ENCODE peak calls at places on chromosomes 12 and 14, in four cellular contexts. S, K, P and Q are unnamed samples.

GRCh38 chr14:103257211-103257962 is 76.7 kb upstream of the EIF5 start:
- DNase-seq in S (peak), K (no peak), P (peak), Q (peak)

GRCh38 chr12:77865178-77865577 is 34.5 kb downstream of the NAV3 start:
- DNase-seq in S (no peak), K (no peak), P (no peak), Q (no peak)

GRCh38 chr12:67541625-67541991 is 106.9 kb upstream of the DYRK2 start:
- DNase-seq in S (no peak), K (peak), P (no peak), Q (no peak)

GRCh38 chr12:41709463-41710285 is 435.0 kb downstream of the GXYLT1 start:
- DNase-seq in S (peak), K (no peak), P (no peak), Q (no peak)

GRCh38 chr14:44895716-44896115 is 66.0 kb downstream of the KLHL28 start:
- DNase-seq in S (peak), K (no peak), P (peak), Q (peak)

GRCh38 chr12:1474059-1474537 is 120.3 kb downstream of the FBXL14 start:
- DNase-seq in S (peak), K (no peak), P (peak), Q (peak)

GRCh38 chr12:43312991-43313505 is 239.0 kb downstream of the ADAMTS20 start:
- DNase-seq in S (no peak), K (no peak), P (no peak), Q (no peak)

GRCh38 chr14:72913809-72914208 is 12.5 kb upstream of the DCAF4 start:
- DNase-seq in S (no peak), K (no peak), P (no peak), Q (no peak)

GRCh38 chr12:51678086-51678724 is 87.2 kb downstream of the SCN8A start:
- DNase-seq in S (peak), K (peak), P (peak), Q (peak)

GRCh38 chr14:24408764-24409163 is 10.0 kb downstream of the NYNRIN start:
- DNase-seq in S (no peak), K (no peak), P (no peak), Q (no peak)

GRCh38 chr14:23494223-23494622 is 24.7 kb downstream of the NGDN start:
- DNase-seq in S (no peak), K (no peak), P (peak), Q (peak)

GRCh38 chr14:59406454-59407245 is 58.5 kb downstream of the GPR135 start:
- DNase-seq in S (peak), K (no peak), P (no peak), Q (peak)

GRCh38 chr14:69667938-69668336 is 56.5 kb downstream of the SUSD6 start:
- DNase-seq in S (no peak), K (no peak), P (no peak), Q (no peak)
- H3K4me3 ChIP-seq in S (no peak), K (no peak), P (no peak), Q (no peak)

GRCh38 chr14:101150010-101150409 is 246.5 kb upstream of the RTL1 start:
- DNase-seq in S (no peak), K (no peak), P (no peak), Q (no peak)
- H3K4me3 ChIP-seq in S (no peak), K (no peak), P (no peak), Q (no peak)

GRCh38 chr14:91140672-91141071 is 26.8 kb downstream of the DGLUCY start:
- DNase-seq in S (peak), K (peak), P (peak), Q (peak)

GRCh38 chr14:91139776-91140175 is 25.9 kb downstream of the DGLUCY start:
- DNase-seq in S (no peak), K (no peak), P (no peak), Q (no peak)

GRCh38 chr14:91142214-91142668 is 28.4 kb downstream of the DGLUCY start:
- DNase-seq in S (no peak), K (no peak), P (no peak), Q (no peak)

GRCh38 chr14:91135039-91135438 is 21.2 kb downstream of the DGLUCY start:
- DNase-seq in S (peak), K (no peak), P (peak), Q (no peak)

GRCh38 chr14:91138511-91139359 is 24.9 kb downstream of the DGLUCY start:
- DNase-seq in S (peak), K (no peak), P (peak), Q (peak)
- H3K4me3 ChIP-seq in S (no peak), K (no peak), P (no peak), Q (no peak)

GRCh38 chr12:116026768-116027550 is 250.5 kb downstream of the MED13L start:
- DNase-seq in S (no peak), K (no peak), P (no peak), Q (no peak)
- H3K4me3 ChIP-seq in S (no peak), K (no peak), P (no peak), Q (no peak)

GRCh38 chr12:88127855-88128254 is 14.0 kb downstream of the CEP290 start:
- DNase-seq in S (no peak), K (no peak), P (no peak), Q (no peak)
- H3K4me3 ChIP-seq in S (no peak), K (no peak), P (no peak), Q (no peak)

GRCh38 chr12:44502681-44503080 is 373.4 kb downstream of the NELL2 start:
- DNase-seq in S (no peak), K (no peak), P (no peak), Q (no peak)
- H3K4me3 ChIP-seq in S (no peak), K (no peak), P (no peak), Q (no peak)

GRCh38 chr12:6432991-6433390 is 11.8 kb upstream of the CD27 start:
- DNase-seq in S (no peak), K (no peak), P (no peak), Q (no peak)
- H3K4me3 ChIP-seq in S (no peak), K (no peak), P (no peak), Q (no peak)

GRCh38 chr12:132153501-132154340 is 9.5 kb downstream of the NOC4L start:
- DNase-seq in S (peak), K (peak), P (peak), Q (peak)
- H3K4me3 ChIP-seq in S (no peak), K (peak), P (no peak), Q (no peak)

GRCh38 chr14:31229638-31230229 is 22.1 kb upstream of the HECTD1 start:
- DNase-seq in S (peak), K (peak), P (peak), Q (peak)
- H3K4me3 ChIP-seq in S (no peak), K (peak), P (peak), Q (peak)

GRCh38 chr12:58919271-58920101 is 818 bp downstream of the LRIG3 start:
- DNase-seq in S (peak), K (no peak), P (peak), Q (peak)

GRCh38 chr12:58922849-58923248 is 2.5 kb upstream of the LRIG3 start:
- DNase-seq in S (no peak), K (no peak), P (peak), Q (peak)

GRCh38 chr12:58923781-58924180 is 3.5 kb upstream of the LRIG3 start:
- DNase-seq in S (no peak), K (no peak), P (no peak), Q (no peak)

GRCh38 chr12:58920102-58920955 is at the start of gene LRIG3:
- DNase-seq in S (peak), K (peak), P (peak), Q (peak)

GRCh38 chr12:58920956-58921861 is 905 bp upstream of the LRIG3 start:
- DNase-seq in S (peak), K (no peak), P (no peak), Q (no peak)
- H3K4me3 ChIP-seq in S (peak), K (peak), P (peak), Q (peak)